ENCODE peak calls at places on chromosomes 5 and 9, in five cellular contexts. V, S, O, P and D are unnamed samples.

GRCh38 chr9:114287763-114288232 is 35.1 kb upstream of the ORM1 start:
- DNase-seq in P (peak), S (no peak), O (no peak), V (no peak), D (no peak)

GRCh38 chr9:71115448-71115975 is 5.9 kb downstream of the TRPM3 start:
- DNase-seq in V (no peak), P (peak), O (no peak), S (no peak), D (no peak)

GRCh38 chr9:83024501-83025125 is 38.3 kb downstream of the RASEF start:
- DNase-seq in P (no peak), S (no peak), O (no peak), V (peak), D (no peak)

GRCh38 chr5:174553556-174553955 is 170.8 kb upstream of the MSX2 start:
- DNase-seq in P (no peak), S (no peak), V (no peak), O (no peak), D (no peak)

GRCh38 chr9:21102311-21102710 is 24.6 kb upstream of the IFNB1 start:
- DNase-seq in V (peak), O (no peak), S (no peak), P (no peak), D (peak)

GRCh38 chr9:138058181-138058580 is 180.6 kb downstream of the CACNA1B start:
- DNase-seq in O (no peak), S (no peak), P (peak), V (no peak), D (no peak)

GRCh38 chr5:137619191-137619870 is 116.6 kb downstream of the KLHL3 start:
- DNase-seq in V (peak), O (no peak), P (peak), S (no peak), D (peak)

GRCh38 chr9:112487008-112487798 is 576 bp downstream of the KIAA1958 start:
- DNase-seq in S (peak), P (peak), O (peak), V (peak), D (peak)

GRCh38 chr5:160133071-160133917 is 14.0 kb upstream of the PWWP2A start:
- DNase-seq in O (no peak), V (peak), S (no peak), P (peak), D (no peak)